ENCODE peak calls at places on chromosome X, in four cellular contexts. One of them, this sample, is unnamed.

GRCh38 chrX:130264573-130264972 is 4.1 kb downstream of the ZNF280C start:
- DNase-seq in fibroblast of lung: peak; percentile 4
- DNase-seq in activated gamma-delta T cell treated with anti-CD3 and anti-CD28 coated beads, Interleukin-2, amount 50 U/mL, for 16 hours: no peak
- DNase-seq in Panc1: no peak
- DNase-seq in this sample: no peak

GRCh38 chrX:150621652-150622051 is 53.2 kb downstream of the MTM1 start:
- DNase-seq in fibroblast of lung: no peak
- DNase-seq in activated gamma-delta T cell treated with anti-CD3 and anti-CD28 coated beads, Interleukin-2, amount 50 U/mL, for 16 hours: no peak
- DNase-seq in Panc1: no peak
- DNase-seq in this sample: no peak

GRCh38 chrX:138917781-138918180 is 206.3 kb upstream of the FGF13 start:
- DNase-seq in fibroblast of lung: peak; percentile 81
- DNase-seq in activated gamma-delta T cell treated with anti-CD3 and anti-CD28 coated beads, Interleukin-2, amount 50 U/mL, for 16 hours: no peak
- DNase-seq in Panc1: no peak
- DNase-seq in this sample: no peak

GRCh38 chrX:129553619-129554288 is 13.7 kb downstream of the OCRL start:
- DNase-seq in fibroblast of lung: no peak
- DNase-seq in activated gamma-delta T cell treated with anti-CD3 and anti-CD28 coated beads, Interleukin-2, amount 50 U/mL, for 16 hours: no peak
- DNase-seq in Panc1: no peak
- DNase-seq in this sample: no peak

GRCh38 chrX:1361275-1361674 is 24.7 kb downstream of the IL3RA start:
- DNase-seq in fibroblast of lung: peak; percentile 35
- DNase-seq in activated gamma-delta T cell treated with anti-CD3 and anti-CD28 coated beads, Interleukin-2, amount 50 U/mL, for 16 hours: no peak
- DNase-seq in Panc1: no peak
- DNase-seq in this sample: no peak

GRCh38 chrX:2188316-2188715 is 312.5 kb downstream of the DHRSX start:
- DNase-seq in fibroblast of lung: no peak
- DNase-seq in activated gamma-delta T cell treated with anti-CD3 and anti-CD28 coated beads, Interleukin-2, amount 50 U/mL, for 16 hours: no peak
- DNase-seq in Panc1: no peak
- DNase-seq in this sample: no peak

GRCh38 chrX:57282568-57282967 is 3.9 kb upstream of the FAAH2 start:
- DNase-seq in fibroblast of lung: no peak
- DNase-seq in activated gamma-delta T cell treated with anti-CD3 and anti-CD28 coated beads, Interleukin-2, amount 50 U/mL, for 16 hours: no peak
- DNase-seq in Panc1: no peak
- DNase-seq in this sample: no peak

GRCh38 chrX:64570204-64570603 is 175.0 kb upstream of the MTMR8 start:
- DNase-seq in fibroblast of lung: no peak
- DNase-seq in activated gamma-delta T cell treated with anti-CD3 and anti-CD28 coated beads, Interleukin-2, amount 50 U/mL, for 16 hours: no peak
- DNase-seq in Panc1: no peak
- DNase-seq in this sample: no peak

GRCh38 chrX:12891915-12892506 is 14.4 kb upstream of the TLR8 start:
- DNase-seq in fibroblast of lung: no peak
- DNase-seq in activated gamma-delta T cell treated with anti-CD3 and anti-CD28 coated beads, Interleukin-2, amount 50 U/mL, for 16 hours: no peak
- DNase-seq in Panc1: no peak
- DNase-seq in this sample: no peak

GRCh38 chrX:39331062-39331704 is 529.9 kb downstream of the MID1IP1 start:
- DNase-seq in fibroblast of lung: peak; percentile 45
- DNase-seq in activated gamma-delta T cell treated with anti-CD3 and anti-CD28 coated beads, Interleukin-2, amount 50 U/mL, for 16 hours: no peak
- DNase-seq in Panc1: no peak
- DNase-seq in this sample: no peak

GRCh38 chrX:16076834-16077233 is 46.5 kb upstream of the GRPR start:
- DNase-seq in fibroblast of lung: no peak
- DNase-seq in activated gamma-delta T cell treated with anti-CD3 and anti-CD28 coated beads, Interleukin-2, amount 50 U/mL, for 16 hours: no peak
- DNase-seq in Panc1: no peak
- DNase-seq in this sample: no peak

GRCh38 chrX:131614241-131614640 is 70.4 kb downstream of the OR13H1 start:
- DNase-seq in fibroblast of lung: peak; percentile 63
- DNase-seq in activated gamma-delta T cell treated with anti-CD3 and anti-CD28 coated beads, Interleukin-2, amount 50 U/mL, for 16 hours: no peak
- DNase-seq in Panc1: no peak
- DNase-seq in this sample: no peak

GRCh38 chrX:14694631-14695030 is 165.3 kb downstream of the GLRA2 start:
- DNase-seq in fibroblast of lung: peak; percentile 84
- DNase-seq in activated gamma-delta T cell treated with anti-CD3 and anti-CD28 coated beads, Interleukin-2, amount 50 U/mL, for 16 hours: no peak
- DNase-seq in Panc1: no peak
- DNase-seq in this sample: no peak

GRCh38 chrX:69080912-69081465 is 84.3 kb downstream of the PJA1 start:
- DNase-seq in fibroblast of lung: no peak
- DNase-seq in activated gamma-delta T cell treated with anti-CD3 and anti-CD28 coated beads, Interleukin-2, amount 50 U/mL, for 16 hours: no peak
- DNase-seq in Panc1: no peak
- DNase-seq in this sample: no peak

GRCh38 chrX:13372203-13372980 is 52.5 kb upstream of the ATXN3L start:
- DNase-seq in fibroblast of lung: no peak
- DNase-seq in activated gamma-delta T cell treated with anti-CD3 and anti-CD28 coated beads, Interleukin-2, amount 50 U/mL, for 16 hours: no peak
- DNase-seq in Panc1: no peak
- DNase-seq in this sample: no peak

GRCh38 chrX:7147431-7147977 is at the start of gene STS:
- DNase-seq in fibroblast of lung: peak; percentile 28
- DNase-seq in activated gamma-delta T cell treated with anti-CD3 and anti-CD28 coated beads, Interleukin-2, amount 50 U/mL, for 16 hours: peak; percentile 12
- DNase-seq in Panc1: no peak
- DNase-seq in this sample: no peak